ENCODE peak calls at places on chromosomes 6 and 20, in eight cellular contexts. One of them, this sample, is unnamed.

GRCh38 chr20:56843817-56844216 is 214.7 kb downstream of the TFAP2C start:
- DNase-seq in WTC11: peak
- DNase-seq in AG10803: no peak
- DNase-seq in astrocyte of the cerebellum: no peak
- DNase-seq in HCT116: peak
- DNase-seq in transverse colon: no peak
- DNase-seq in retinal pigment epithelial cell: no peak
- DNase-seq in HFF-Myc: no peak
- DNase-seq in this sample: no peak

GRCh38 chr20:36008461-36009035 is 40.2 kb downstream of the CNBD2 start:
- DNase-seq in WTC11: no peak
- DNase-seq in AG10803: no peak
- DNase-seq in astrocyte of the cerebellum: no peak
- DNase-seq in HCT116: no peak
- DNase-seq in transverse colon: no peak
- DNase-seq in retinal pigment epithelial cell: no peak
- DNase-seq in HFF-Myc: no peak
- DNase-seq in this sample: no peak

GRCh38 chr6:42007286-42007685 is 43.0 kb upstream of the TAF8 start:
- DNase-seq in WTC11: no peak
- DNase-seq in AG10803: no peak
- DNase-seq in astrocyte of the cerebellum: no peak
- DNase-seq in HCT116: no peak
- DNase-seq in transverse colon: no peak
- DNase-seq in retinal pigment epithelial cell: no peak
- DNase-seq in HFF-Myc: no peak
- DNase-seq in this sample: no peak

GRCh38 chr20:63050406-63050805 is 43.6 kb upstream of the BHLHE23 start:
- DNase-seq in WTC11: no peak
- DNase-seq in AG10803: no peak
- DNase-seq in astrocyte of the cerebellum: no peak
- DNase-seq in HCT116: no peak
- DNase-seq in transverse colon: no peak
- DNase-seq in retinal pigment epithelial cell: no peak
- DNase-seq in HFF-Myc: no peak
- DNase-seq in this sample: no peak

GRCh38 chr6:162907876-162908481 is 180.2 kb downstream of the PACRG start:
- DNase-seq in WTC11: no peak
- DNase-seq in AG10803: peak
- DNase-seq in astrocyte of the cerebellum: no peak
- DNase-seq in HCT116: peak
- DNase-seq in transverse colon: no peak
- DNase-seq in retinal pigment epithelial cell: peak
- DNase-seq in HFF-Myc: peak
- DNase-seq in this sample: no peak

GRCh38 chr6:158322400-158322723 is 10.1 kb downstream of the TULP4 start:
- DNase-seq in WTC11: no peak
- DNase-seq in AG10803: no peak
- DNase-seq in astrocyte of the cerebellum: no peak
- DNase-seq in HCT116: no peak
- DNase-seq in transverse colon: no peak
- DNase-seq in retinal pigment epithelial cell: no peak
- DNase-seq in HFF-Myc: no peak
- DNase-seq in this sample: no peak

GRCh38 chr20:58712823-58713731 is 20.5 kb downstream of the NPEPL1 start:
- DNase-seq in WTC11: peak
- DNase-seq in AG10803: no peak
- DNase-seq in astrocyte of the cerebellum: no peak
- DNase-seq in HCT116: no peak
- DNase-seq in transverse colon: peak
- DNase-seq in retinal pigment epithelial cell: no peak
- DNase-seq in HFF-Myc: no peak
- DNase-seq in this sample: no peak

GRCh38 chr6:168032383-168032760 is 34.9 kb downstream of the KIF25 start:
- DNase-seq in WTC11: no peak
- DNase-seq in AG10803: peak
- DNase-seq in astrocyte of the cerebellum: peak
- DNase-seq in HCT116: no peak
- DNase-seq in transverse colon: no peak
- DNase-seq in retinal pigment epithelial cell: peak
- DNase-seq in HFF-Myc: no peak
- DNase-seq in this sample: no peak

GRCh38 chr20:23870461-23870860 is 9.1 kb downstream of the CST5 start:
- DNase-seq in WTC11: no peak
- DNase-seq in AG10803: no peak
- DNase-seq in astrocyte of the cerebellum: no peak
- DNase-seq in HCT116: no peak
- DNase-seq in transverse colon: no peak
- DNase-seq in retinal pigment epithelial cell: no peak
- DNase-seq in HFF-Myc: no peak
- DNase-seq in this sample: no peak

GRCh38 chr6:144317736-144318135 is 32.6 kb downstream of the UTRN start:
- DNase-seq in WTC11: no peak
- DNase-seq in AG10803: peak
- DNase-seq in astrocyte of the cerebellum: no peak
- DNase-seq in HCT116: no peak
- DNase-seq in transverse colon: no peak
- DNase-seq in retinal pigment epithelial cell: no peak
- DNase-seq in HFF-Myc: no peak
- DNase-seq in this sample: no peak

GRCh38 chr20:56166781-56167465 is 81.6 kb upstream of the MC3R start:
- DNase-seq in WTC11: no peak
- DNase-seq in AG10803: no peak
- DNase-seq in astrocyte of the cerebellum: no peak
- DNase-seq in HCT116: no peak
- DNase-seq in transverse colon: no peak
- DNase-seq in retinal pigment epithelial cell: no peak
- DNase-seq in HFF-Myc: no peak
- DNase-seq in this sample: no peak

DNA sequence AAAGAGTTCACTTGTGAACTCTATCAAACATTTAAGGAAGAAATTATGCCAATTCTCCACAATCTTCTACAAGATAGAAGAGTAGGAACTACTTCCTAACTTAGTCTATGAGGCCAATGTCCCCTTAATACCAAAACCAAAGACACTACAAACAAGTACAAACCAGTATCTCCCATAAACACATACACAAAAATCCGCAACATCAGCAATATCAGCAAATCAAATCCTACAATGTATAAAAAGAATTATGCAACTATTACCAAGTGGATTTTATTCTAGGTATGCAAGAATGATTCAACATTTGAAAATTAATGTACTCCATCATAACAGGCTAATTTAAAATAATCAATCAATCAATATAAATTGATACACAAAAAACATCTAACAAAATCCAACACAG is 45.4 kb downstream of the SYCP2 start:
- DNase-seq in WTC11: no peak
- DNase-seq in AG10803: no peak
- DNase-seq in astrocyte of the cerebellum: no peak
- DNase-seq in HCT116: no peak
- DNase-seq in transverse colon: no peak
- DNase-seq in retinal pigment epithelial cell: no peak
- DNase-seq in HFF-Myc: no peak
- DNase-seq in this sample: no peak
- TF ChIP-seq CTCF in WTC11: no peak
- TF ChIP-seq CTCF in AG10803: no peak
- TF ChIP-seq CTCF in astrocyte of the cerebellum: no peak
- TF ChIP-seq CTCF in HCT116: no peak
- TF ChIP-seq CTCF in transverse colon: no peak
- TF ChIP-seq CTCF in retinal pigment epithelial cell: no peak
- TF ChIP-seq CTCF in HFF-Myc: no peak
- TF ChIP-seq CTCF in this sample: no peak

GRCh38 chr20:50152394-50153152 is 950 bp downstream of the PEDS1 start:
- DNase-seq in WTC11: no peak
- DNase-seq in AG10803: no peak
- DNase-seq in astrocyte of the cerebellum: no peak
- DNase-seq in HCT116: no peak
- DNase-seq in transverse colon: peak
- DNase-seq in retinal pigment epithelial cell: no peak
- DNase-seq in HFF-Myc: no peak
- DNase-seq in this sample: no peak
- TF ChIP-seq CTCF in WTC11: no peak
- TF ChIP-seq CTCF in AG10803: peak
- TF ChIP-seq CTCF in astrocyte of the cerebellum: no peak
- TF ChIP-seq CTCF in HCT116: peak
- TF ChIP-seq CTCF in transverse colon: no peak
- TF ChIP-seq CTCF in retinal pigment epithelial cell: no peak
- TF ChIP-seq CTCF in HFF-Myc: no peak
- TF ChIP-seq CTCF in this sample: no peak

GRCh38 chr6:56368484-56368883 is 121.1 kb upstream of the COL21A1 start:
- DNase-seq in WTC11: no peak
- DNase-seq in AG10803: peak
- DNase-seq in astrocyte of the cerebellum: no peak
- DNase-seq in HCT116: no peak
- DNase-seq in transverse colon: no peak
- DNase-seq in retinal pigment epithelial cell: no peak
- DNase-seq in HFF-Myc: no peak
- DNase-seq in this sample: no peak

GRCh38 chr6:56366112-56366852 is 118.9 kb upstream of the COL21A1 start:
- DNase-seq in WTC11: no peak
- DNase-seq in AG10803: no peak
- DNase-seq in astrocyte of the cerebellum: no peak
- DNase-seq in HCT116: no peak
- DNase-seq in transverse colon: no peak
- DNase-seq in retinal pigment epithelial cell: no peak
- DNase-seq in HFF-Myc: no peak
- DNase-seq in this sample: no peak

GRCh38 chr6:56372621-56373020 is 125.2 kb upstream of the COL21A1 start:
- DNase-seq in WTC11: no peak
- DNase-seq in AG10803: peak
- DNase-seq in astrocyte of the cerebellum: no peak
- DNase-seq in HCT116: no peak
- DNase-seq in transverse colon: no peak
- DNase-seq in retinal pigment epithelial cell: no peak
- DNase-seq in HFF-Myc: no peak
- DNase-seq in this sample: no peak

GRCh38 chr6:56370591-56371198 is 123.3 kb upstream of the COL21A1 start:
- DNase-seq in WTC11: no peak
- DNase-seq in AG10803: peak
- DNase-seq in astrocyte of the cerebellum: peak
- DNase-seq in HCT116: no peak
- DNase-seq in transverse colon: peak
- DNase-seq in retinal pigment epithelial cell: no peak
- DNase-seq in HFF-Myc: peak
- DNase-seq in this sample: no peak

GRCh38 chr6:56370127-56370540 is 122.8 kb upstream of the COL21A1 start:
- DNase-seq in WTC11: peak
- DNase-seq in AG10803: peak
- DNase-seq in astrocyte of the cerebellum: no peak
- DNase-seq in HCT116: peak
- DNase-seq in transverse colon: peak
- DNase-seq in retinal pigment epithelial cell: no peak
- DNase-seq in HFF-Myc: peak
- DNase-seq in this sample: no peak
- TF ChIP-seq CTCF in WTC11: no peak
- TF ChIP-seq CTCF in AG10803: peak
- TF ChIP-seq CTCF in astrocyte of the cerebellum: peak
- TF ChIP-seq CTCF in HCT116: peak
- TF ChIP-seq CTCF in transverse colon: peak
- TF ChIP-seq CTCF in retinal pigment epithelial cell: peak
- TF ChIP-seq CTCF in HFF-Myc: peak
- TF ChIP-seq CTCF in this sample: peak

DNA sequence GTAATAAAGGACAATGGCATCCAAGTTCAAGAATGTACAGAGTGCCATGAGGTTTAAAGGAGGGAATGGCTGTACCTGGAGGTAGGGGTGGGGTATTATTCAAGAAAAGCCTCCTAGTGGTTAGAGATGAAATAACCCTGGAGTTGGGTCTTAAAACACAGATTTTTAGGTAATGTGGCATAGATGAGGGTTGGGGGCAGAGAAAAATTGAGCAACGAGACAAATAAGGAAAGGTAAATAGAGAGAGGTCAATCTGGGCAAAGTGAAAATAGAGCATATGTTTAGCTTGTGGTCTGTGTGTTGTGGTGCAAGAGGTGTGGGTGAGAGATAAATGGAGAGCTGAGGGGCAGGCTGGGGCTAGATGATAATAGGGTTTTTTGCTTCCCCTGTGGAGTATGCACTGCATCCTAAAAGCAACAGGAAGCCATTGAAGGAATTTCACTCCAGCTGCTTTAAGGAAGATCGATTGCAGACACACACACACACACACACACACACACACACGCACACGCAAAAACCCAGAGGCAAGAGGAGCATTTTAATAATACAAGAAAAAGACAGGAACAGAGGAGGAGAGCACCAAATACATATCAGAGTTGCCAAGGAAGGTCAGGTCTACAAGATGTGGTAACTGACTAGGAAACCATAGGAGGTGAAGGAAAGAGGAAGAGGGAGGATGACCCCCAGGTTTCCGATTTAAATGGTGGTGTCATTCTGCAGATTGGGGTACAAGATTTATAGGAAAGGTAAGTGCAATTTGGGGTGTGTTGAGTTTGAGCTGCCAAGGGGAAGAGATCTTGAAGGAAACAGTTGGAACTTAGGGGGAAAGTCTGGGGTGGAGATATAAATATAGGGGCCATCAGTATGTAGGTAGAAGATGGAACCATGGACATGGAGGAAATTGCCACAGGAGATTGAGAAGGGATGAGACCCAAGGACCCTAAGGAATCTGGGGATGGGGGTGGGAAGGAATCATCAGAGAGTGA is 31.3 kb upstream of the ADGRF1 start:
- DNase-seq in WTC11: no peak
- DNase-seq in AG10803: no peak
- DNase-seq in astrocyte of the cerebellum: no peak
- DNase-seq in HCT116: peak
- DNase-seq in transverse colon: no peak
- DNase-seq in retinal pigment epithelial cell: no peak
- DNase-seq in HFF-Myc: no peak
- DNase-seq in this sample: no peak
- TF ChIP-seq CTCF in WTC11: peak
- TF ChIP-seq CTCF in AG10803: peak
- TF ChIP-seq CTCF in astrocyte of the cerebellum: peak
- TF ChIP-seq CTCF in HCT116: peak
- TF ChIP-seq CTCF in transverse colon: peak
- TF ChIP-seq CTCF in retinal pigment epithelial cell: peak
- TF ChIP-seq CTCF in HFF-Myc: peak
- TF ChIP-seq CTCF in this sample: peak

GRCh38 chr6:166420351-166420750 is 37.6 kb upstream of the MPC1 start:
- DNase-seq in WTC11: no peak
- DNase-seq in AG10803: peak
- DNase-seq in astrocyte of the cerebellum: no peak
- DNase-seq in HCT116: no peak
- DNase-seq in transverse colon: no peak
- DNase-seq in retinal pigment epithelial cell: no peak
- DNase-seq in HFF-Myc: no peak
- DNase-seq in this sample: no peak
- TF ChIP-seq CTCF in WTC11: no peak
- TF ChIP-seq CTCF in AG10803: peak
- TF ChIP-seq CTCF in astrocyte of the cerebellum: peak
- TF ChIP-seq CTCF in HCT116: peak
- TF ChIP-seq CTCF in transverse colon: no peak
- TF ChIP-seq CTCF in retinal pigment epithelial cell: peak
- TF ChIP-seq CTCF in HFF-Myc: peak
- TF ChIP-seq CTCF in this sample: peak